ENCODE peak calls at places on chromosomes 3 and 15, in five cellular contexts. N is CD4-positive, CD25-positive, alpha-beta regulatory T cell; C is naive thymus-derived CD4-positive, alpha-beta T cell; A is A673; X is endothelial cell of umbilical vein. Q is an unnamed sample. For H3K36me3 and H3K4me1, the result is how much of the 10 kb centered on the place peaks cover.

GRCh38 chr15:80846416-80846815 is 67.2 kb downstream of the CEMIP start:
- DNase-seq in N (no peak), C (no peak), A (no peak), X (no peak), Q (no peak)

GRCh38 chr3:110732420-110732819 is 339.2 kb upstream of the NECTIN3 start:
- DNase-seq in N (no peak), C (no peak), A (no peak), X (no peak), Q (no peak)

GRCh38 chr3:150140614-150141321 is 170.1 kb upstream of the PFN2 start:
- DNase-seq in N (no peak), C (no peak), A (no peak), X (no peak), Q (no peak)

GRCh38 chr15:70259030-70259424 is 161.3 kb upstream of the TLE3 start:
- DNase-seq in N (peak), C (peak), A (peak), X (peak), Q (peak)

GRCh38 chr3:23455084-23455483 is 252.0 kb downstream of the UBE2E2 start:
- DNase-seq in N (no peak), C (no peak), A (no peak), X (no peak), Q (no peak)

GRCh38 chr3:12186515-12187286 is 28.0 kb upstream of the TIMP4 start:
- DNase-seq in N (no peak), C (no peak), A (no peak), X (no peak), Q (no peak)

GRCh38 chr3:138941259-138941885 is 5.6 kb downstream of the FOXL2 start:
- DNase-seq in N (no peak), C (no peak), A (peak), X (no peak), Q (no peak)

GRCh38 chr15:74988007-74988800 is 7.2 kb upstream of the SCAMP5 start:
- DNase-seq in N (peak), C (peak), A (peak), X (peak), Q (no peak)

GRCh38 chr3:45311327-45311726 is 77.0 kb upstream of the LARS2 start:
- DNase-seq in N (no peak), C (no peak), A (no peak), X (no peak), Q (no peak)

GRCh38 chr3:188749010-188749617 is 422.7 kb upstream of the TPRG1 start:
- DNase-seq in N (peak), C (peak), A (peak), X (peak), Q (no peak)

GRCh38 chr3:179544981-179545645 is 17.6 kb upstream of the ACTL6A start:
- DNase-seq in N (no peak), C (no peak), A (peak), X (no peak), Q (no peak)

GRCh38 chr3:132117642-132118041 is 82.8 kb upstream of the CPNE4 start:
- DNase-seq in N (no peak), C (no peak), A (no peak), X (no peak), Q (no peak)

GRCh38 chr3:25751691-25752090 is 31.6 kb downstream of the NGLY1 start:
- DNase-seq in N (no peak), C (no peak), A (no peak), X (no peak), Q (no peak)

DNA sequence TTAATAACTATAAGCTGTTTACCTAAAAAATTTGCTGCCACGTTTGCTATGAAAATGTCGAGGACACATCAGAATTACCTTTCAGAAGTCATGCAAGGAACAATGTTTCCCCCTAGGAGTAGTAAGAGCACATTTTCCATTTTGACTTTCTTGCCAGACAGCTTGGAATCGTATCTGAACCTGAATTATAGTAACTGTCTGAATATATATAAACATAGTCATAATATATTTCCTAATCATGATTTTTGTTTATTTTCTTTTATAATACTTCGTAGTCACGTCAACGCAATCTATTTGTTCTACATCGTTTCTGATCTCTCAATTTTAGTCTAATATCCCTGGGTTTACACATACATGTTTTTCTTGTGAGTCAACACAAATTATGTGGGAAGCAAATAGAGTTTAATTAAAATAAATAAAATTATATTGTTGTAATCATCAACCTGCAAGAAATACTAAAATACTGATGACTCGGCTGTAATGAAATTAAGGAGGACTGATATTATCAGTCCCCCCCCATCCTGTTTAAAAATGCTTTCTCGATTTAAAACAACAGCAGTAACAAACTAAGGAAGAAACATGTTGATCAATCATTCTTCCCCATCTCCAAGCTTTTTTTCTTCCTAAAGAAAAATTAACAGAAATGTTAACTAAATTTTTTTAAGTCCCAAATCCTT is 78.4 kb downstream of the MME start:
- DNase-seq in N (no peak), C (no peak), A (no peak), X (no peak), Q (no peak)
- H3K36me3 ChIP-seq in N (under half), C (under half), A (under half), X (under half), Q (under half)

GRCh38 chr3:41129731-41130130 is 69.6 kb upstream of the CTNNB1 start:
- DNase-seq in N (no peak), C (no peak), A (no peak), X (no peak), Q (no peak)

GRCh38 chr3:41126475-41126874 is 72.8 kb upstream of the CTNNB1 start:
- DNase-seq in N (no peak), C (no peak), A (no peak), X (no peak), Q (no peak)

GRCh38 chr3:41125258-41125657 is 74.0 kb upstream of the CTNNB1 start:
- DNase-seq in N (no peak), C (no peak), A (no peak), X (no peak), Q (no peak)

GRCh38 chr3:41127414-41127813 is 71.9 kb upstream of the CTNNB1 start:
- DNase-seq in N (no peak), C (no peak), A (no peak), X (no peak), Q (no peak)

GRCh38 chr3:41126961-41127360 is 72.3 kb upstream of the CTNNB1 start:
- DNase-seq in N (no peak), C (no peak), A (no peak), X (no peak), Q (no peak)
- H3K4me1 ChIP-seq in N (under half), C (under half), A (under half), X (under half), Q (under half)

GRCh38 chr15:65887565-65887964 is 18.3 kb downstream of the RAB11A start:
- DNase-seq in N (peak), C (peak), A (no peak), X (no peak), Q (no peak)

GRCh38 chr15:65884511-65884910 is 15.2 kb downstream of the RAB11A start:
- DNase-seq in N (no peak), C (peak), A (peak), X (no peak), Q (no peak)

GRCh38 chr15:65893060-65893459 is 23.8 kb downstream of the RAB11A start:
- DNase-seq in N (no peak), C (no peak), A (no peak), X (no peak), Q (no peak)

GRCh38 chr15:65885668-65886218 is 16.5 kb downstream of the RAB11A start:
- DNase-seq in N (no peak), C (no peak), A (no peak), X (no peak), Q (no peak)

DNA sequence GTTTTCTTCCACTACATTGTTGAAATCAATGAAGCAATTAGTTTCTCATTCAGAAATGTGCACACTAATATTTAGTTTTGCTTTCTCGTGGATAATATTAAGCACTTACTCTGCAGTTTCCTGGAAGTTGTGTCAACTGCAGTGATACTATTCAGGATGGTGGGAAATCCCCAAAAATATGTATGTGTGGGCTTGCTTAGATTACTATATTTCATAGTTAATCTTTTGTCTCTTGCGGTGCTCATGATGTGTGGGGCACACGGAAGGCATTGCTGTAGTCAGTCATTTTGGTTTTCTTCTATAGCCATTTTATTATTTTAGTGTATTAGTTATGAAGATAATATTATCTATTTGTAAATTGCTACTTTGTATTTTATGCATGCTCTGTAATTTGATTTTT is 19.7 kb downstream of the RAB11A start:
- DNase-seq in N (no peak), C (peak), A (no peak), X (no peak), Q (no peak)
- H3K36me3 ChIP-seq in N (half or more), C (under half), A (half or more), X (under half), Q (half or more)

GRCh38 chr3:185793381-185793780 is 31.5 kb downstream of the IGF2BP2 start:
- DNase-seq in N (no peak), C (no peak), A (no peak), X (no peak), Q (no peak)
- H3K4me1 ChIP-seq in N (under half), C (under half), A (under half), X (under half), Q (under half)

GRCh38 chr3:14456794-14457193 is 54.4 kb downstream of the SLC6A6 start:
- DNase-seq in N (no peak), C (no peak), A (no peak), X (no peak), Q (no peak)

GRCh38 chr3:14459384-14459783 is 57.0 kb downstream of the SLC6A6 start:
- DNase-seq in N (no peak), C (no peak), A (no peak), X (no peak), Q (no peak)

GRCh38 chr3:14458434-14459280 is 56.3 kb downstream of the SLC6A6 start:
- DNase-seq in N (no peak), C (no peak), A (no peak), X (peak), Q (no peak)

GRCh38 chr3:14457481-14457880 is 55.1 kb downstream of the SLC6A6 start:
- DNase-seq in N (no peak), C (no peak), A (no peak), X (no peak), Q (no peak)

DNA sequence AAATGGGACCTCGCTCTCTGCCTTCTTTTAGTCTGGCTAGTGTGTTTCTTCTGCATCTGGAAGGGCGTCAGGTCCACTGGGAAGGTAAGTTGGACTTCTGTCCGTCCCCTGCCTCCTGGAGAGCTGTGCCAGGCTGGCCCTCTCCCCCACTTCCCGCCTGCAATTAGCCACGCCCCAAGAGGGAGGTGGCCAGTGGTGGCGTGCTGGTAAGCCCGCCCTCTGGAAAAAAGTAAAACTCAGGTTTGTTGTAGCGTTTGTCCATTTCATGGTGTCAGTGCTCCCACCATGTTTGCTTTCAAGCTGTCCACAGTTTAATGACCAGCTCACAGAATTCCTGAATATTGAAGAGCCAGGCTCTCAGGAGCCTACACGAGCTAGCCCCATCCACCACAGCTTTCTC is 55.6 kb downstream of the SLC6A6 start:
- DNase-seq in N (no peak), C (no peak), A (no peak), X (no peak), Q (no peak)
- H3K36me3 ChIP-seq in N (half or more), C (half or more), A (under half), X (under half), Q (half or more)

GRCh38 chr3:32316976-32317375 is 74.7 kb upstream of the CMTM7 start:
- DNase-seq in N (no peak), C (no peak), A (no peak), X (no peak), Q (no peak)
- H3K4me1 ChIP-seq in N (under half), C (under half), A (under half), X (under half), Q (under half)

GRCh38 chr15:60349589-60349988 is 48.2 kb downstream of the ANXA2 start:
- DNase-seq in N (no peak), C (no peak), A (no peak), X (no peak), Q (no peak)
- H3K36me3 ChIP-seq in N (half or more), C (under half), A (half or more), X (half or more), Q (half or more)